ENCODE peak calls at places on chromosomes 1 and 21, in eight cellular contexts. C, T, S, E, O, W, K and B are unnamed samples.

GRCh38 chr1:172278478-172278877 is 142.0 kb upstream of the C1orf105 start:
- DNase-seq in C (no peak), T (no peak), S (no peak), E (no peak), O (no peak), W (no peak), K (no peak), B (no peak)

GRCh38 chr21:35395728-35396127 is 346.6 kb upstream of the RUNX1 start:
- DNase-seq in C (no peak), T (peak; percentile 31), S (no peak), E (no peak), O (no peak), W (no peak), K (no peak), B (no peak)

GRCh38 chr1:242043165-242043564 is 44.3 kb upstream of the MAP1LC3C start:
- DNase-seq in C (no peak), T (no peak), S (no peak), E (no peak), O (no peak), W (no peak), K (no peak), B (no peak)

GRCh38 chr1:92096317-92096716 is 16.2 kb downstream of the BTBD8 start:
- DNase-seq in C (no peak), T (no peak), S (no peak), E (no peak), O (no peak), W (no peak), K (no peak), B (no peak)

GRCh38 chr1:56972971-56973370 is 7.2 kb upstream of the C8B start:
- DNase-seq in C (no peak), T (no peak), S (no peak), E (no peak), O (no peak), W (no peak), K (no peak), B (no peak)

GRCh38 chr21:35672313-35672712 is 388.0 kb downstream of the SETD4 start:
- DNase-seq in C (no peak), T (no peak), S (no peak), E (no peak), O (no peak), W (no peak), K (no peak), B (no peak)

GRCh38 chr21:42187976-42188653 is 30.8 kb upstream of the ABCG1 start:
- DNase-seq in C (no peak), T (peak; percentile 97), S (no peak), E (peak; percentile 69), O (no peak), W (no peak), K (no peak), B (peak; percentile 87)

GRCh38 chr21:44431300-44431699 is 24.0 kb upstream of the LRRC3 start:
- DNase-seq in C (no peak), T (no peak), S (no peak), E (no peak), O (no peak), W (no peak), K (no peak), B (no peak)

GRCh38 chr21:39613029-39613934 is 542 bp downstream of the B3GALT5 start:
- DNase-seq in C (no peak), T (no peak), S (no peak), E (no peak), O (no peak), W (no peak), K (no peak), B (no peak)

GRCh38 chr1:211537253-211537652 is 41.7 kb downstream of the SLC30A1 start:
- DNase-seq in C (no peak), T (no peak), S (no peak), E (no peak), O (no peak), W (no peak), K (no peak), B (no peak)

GRCh38 chr1:164805399-164805798 is 246.4 kb downstream of the PBX1 start:
- DNase-seq in C (no peak), T (no peak), S (no peak), E (no peak), O (no peak), W (no peak), K (no peak), B (no peak)

GRCh38 chr1:236258114-236258609 is 23.6 kb downstream of the ERO1B start:
- DNase-seq in C (no peak), T (no peak), S (no peak), E (no peak), O (no peak), W (no peak), K (no peak), B (no peak)

GRCh38 chr1:11180342-11180744 is 8.8 kb upstream of the ANGPTL7 start:
- DNase-seq in C (peak; percentile 59), T (no peak), S (no peak), E (no peak), O (no peak), W (no peak), K (no peak), B (no peak)

GRCh38 chr1:154198756-154199562 is 7.1 kb upstream of the TPM3 start:
- DNase-seq in C (no peak), T (peak; percentile 79), S (no peak), E (no peak), O (no peak), W (peak; percentile 59), K (peak; percentile 76), B (peak; percentile 52)

GRCh38 chr1:24285231-24285630 is 33.9 kb upstream of the GRHL3 start:
- DNase-seq in C (no peak), T (no peak), S (peak; percentile 41), E (no peak), O (no peak), W (no peak), K (no peak), B (no peak)

GRCh38 chr1:176517484-176517883 is 54.5 kb downstream of the PAPPA2 start:
- DNase-seq in C (no peak), T (no peak), S (no peak), E (no peak), O (no peak), W (no peak), K (no peak), B (no peak)

GRCh38 chr1:64162151-64162550 is 41.3 kb upstream of the UBE2U start:
- DNase-seq in C (no peak), T (no peak), S (no peak), E (no peak), O (peak; percentile 41), W (peak; percentile 11), K (peak; percentile 65), B (no peak)

GRCh38 chr1:67459068-67459467 is 28.9 kb upstream of the SERBP1 start:
- DNase-seq in C (no peak), T (no peak), S (no peak), E (no peak), O (no peak), W (no peak), K (no peak), B (no peak)

GRCh38 chr1:112956503-112957132 is 622 bp upstream of the SLC16A1 start:
- DNase-seq in C (no peak), T (peak; percentile 47), S (peak; percentile 77), E (peak; percentile 34), O (no peak), W (no peak), K (peak; percentile 54), B (no peak)

GRCh38 chr21:45504021-45504515 is 38.2 kb downstream of the SLC19A1 start:
- DNase-seq in C (no peak), T (no peak), S (peak; percentile 42), E (peak; percentile 25), O (no peak), W (no peak), K (no peak), B (no peak)

GRCh38 chr21:33383056-33383888 is 19.9 kb upstream of the IFNGR2 start:
- DNase-seq in C (peak; percentile 58), T (peak; percentile 66), S (peak; percentile 92), E (peak; percentile 85), O (no peak), W (no peak), K (no peak), B (peak; percentile 72)

GRCh38 chr1:245864872-245865271 is 642.2 kb downstream of the SMYD3 start:
- DNase-seq in C (no peak), T (no peak), S (no peak), E (no peak), O (no peak), W (no peak), K (no peak), B (no peak)

GRCh38 chr1:18344755-18345154 is 136.0 kb upstream of the KLHDC7A start:
- DNase-seq in C (no peak), T (no peak), S (no peak), E (no peak), O (no peak), W (no peak), K (peak; percentile 87), B (no peak)